ENCODE peak calls at places on chromosome 9, in four cellular contexts. F is fibroblast of lung, Q is Calu3, Z is heart left ventricle. U is an unnamed sample.
A peak's percentile ranks its signal among the peaks of the same experiment; 100 is the strongest.

GRCh38 chr9:10785255-10785654 is 172.5 kb upstream of the PTPRD start:
- DNase-seq in Q (no peak), F (no peak), Z (no peak), U (no peak)

GRCh38 chr9:18459958-18460584 is 13.9 kb upstream of the ADAMTSL1 start:
- DNase-seq in Z (no peak), F (peak; percentile 90), Q (no peak), U (no peak)

GRCh38 chr9:104108315-104108714 is 14.2 kb downstream of the SMC2 start:
- DNase-seq in F (no peak), Q (no peak), Z (no peak), U (no peak)

GRCh38 chr9:84177397-84177796 is 163.2 kb downstream of the SLC28A3 start:
- DNase-seq in Z (no peak), Q (no peak), F (no peak), U (no peak)

GRCh38 chr9:18386091-18386490 is 87.9 kb upstream of the ADAMTSL1 start:
- DNase-seq in F (no peak), Q (no peak), Z (no peak), U (no peak)

GRCh38 chr9:115195889-115196288 is 77.9 kb upstream of the TNC start:
- DNase-seq in Q (no peak), Z (no peak), F (peak; percentile 47), U (no peak)

GRCh38 chr9:134396258-134396742 is 70.0 kb downstream of the RXRA start:
- DNase-seq in F (no peak), Q (no peak), Z (no peak), U (no peak)

GRCh38 chr9:122816163-122816867 is 12.1 kb downstream of the PDCL start:
- DNase-seq in Z (peak; percentile 62), Q (no peak), F (no peak), U (no peak)

GRCh38 chr9:34139477-34140146 is 13.1 kb upstream of the DCAF12 start:
- DNase-seq in Q (peak; percentile 28), Z (peak; percentile 74), F (peak; percentile 95), U (no peak)

GRCh38 chr9:29160763-29161353 is 1587.6 kb upstream of the C9orf72 start:
- DNase-seq in F (no peak), Z (no peak), Q (no peak), U (no peak)

GRCh38 chr9:135084881-135085760 is 2.3 kb upstream of the OLFM1 start:
- DNase-seq in Q (no peak), F (no peak), Z (no peak), U (no peak)

GRCh38 chr9:128005938-128006337 is 25.1 kb upstream of the EEIG1 start:
- DNase-seq in F (no peak), Q (no peak), Z (peak; percentile 62), U (no peak)

GRCh38 chr9:114221706-114222465 is 66.5 kb downstream of the COL27A1 start:
- DNase-seq in Q (no peak), F (no peak), Z (no peak), U (no peak)

GRCh38 chr9:13911473-13911872 is 402.5 kb downstream of the NFIB start:
- DNase-seq in Q (no peak), F (no peak), Z (no peak), U (no peak)

GRCh38 chr9:127035948-127036347 is 86.5 kb downstream of the ANGPTL2 start:
- DNase-seq in F (peak; percentile 74), Q (no peak), Z (peak; percentile 60), U (no peak)

GRCh38 chr9:16921855-16922254 is 51.4 kb upstream of the BNC2 start:
- DNase-seq in Z (no peak), F (peak; percentile 24), Q (no peak), U (no peak)

GRCh38 chr9:136711751-136712689 is at the start of gene DIPK1B:
- DNase-seq in Q (no peak), Z (no peak), F (no peak), U (no peak)

GRCh38 chr9:91844170-91844569 is 105.9 kb downstream of the ROR2 start:
- DNase-seq in Q (no peak), F (no peak), Z (peak; percentile 25), U (no peak)

GRCh38 chr9:93675336-93676150 is 99.2 kb downstream of the PHF2 start:
- DNase-seq in Q (no peak), F (no peak), Z (peak; percentile 6), U (no peak)

GRCh38 chr9:99607852-99608448 is 213.7 kb upstream of the NR4A3 start:
- DNase-seq in Z (no peak), F (peak; percentile 5), Q (no peak), U (no peak)

DNA sequence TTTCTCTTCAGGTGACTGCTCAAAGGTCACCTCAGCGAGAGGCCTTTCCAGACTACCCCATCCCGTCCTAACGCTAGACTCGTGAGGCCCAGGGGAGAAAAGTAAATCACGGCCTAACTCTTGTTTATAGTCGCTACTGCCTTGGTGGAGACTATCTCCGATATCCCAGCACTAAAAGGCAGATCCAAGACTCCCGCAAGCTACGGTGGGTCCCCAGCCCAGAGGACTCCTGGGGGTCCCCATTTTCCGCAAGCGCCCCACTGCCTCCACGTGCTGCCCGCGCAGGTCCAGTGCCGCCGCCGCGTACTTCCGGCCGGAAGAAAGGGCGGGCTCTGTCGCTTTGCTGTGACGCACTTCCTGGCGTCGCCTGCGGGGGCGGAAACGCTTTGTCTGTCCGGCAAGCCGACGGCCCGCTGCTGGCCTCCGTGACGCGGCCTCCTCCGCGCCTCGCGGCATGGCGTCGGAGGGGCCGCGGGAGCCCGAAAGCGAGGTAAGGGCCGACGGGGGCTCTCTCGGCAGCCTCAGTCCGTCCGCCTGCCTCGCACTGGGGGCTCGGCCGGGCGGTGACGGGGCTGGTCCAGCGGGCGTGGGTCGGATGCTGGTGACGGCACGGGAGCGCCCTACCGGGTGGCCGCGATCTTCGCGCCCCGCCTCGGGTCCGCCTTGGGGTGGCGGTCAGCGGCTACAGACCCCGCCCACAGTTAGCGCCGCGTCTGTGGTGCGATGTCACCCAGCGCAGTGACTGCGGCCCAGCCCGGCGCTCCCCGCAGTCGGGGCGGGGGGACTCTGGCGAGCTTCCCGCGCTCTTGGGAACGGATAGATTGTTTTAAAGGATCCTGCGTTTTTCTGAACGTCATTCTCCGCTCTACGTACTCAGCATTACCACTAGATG is at the start of gene SECISBP2:
- DNase-seq in F (peak; percentile 99), Z (peak; percentile 96), Q (peak; percentile 93), U (peak; percentile 83)
- TF ChIP-seq CTCF in F (peak; percentile 74), Z (peak; percentile 69), Q (peak; percentile 38), U (peak; percentile 63)

GRCh38 chr9:71628247-71628646 is 140.1 kb downstream of the CEMIP2 start:
- DNase-seq in F (peak; percentile 30), Q (no peak), Z (no peak), U (no peak)
- TF ChIP-seq CTCF in F (peak; percentile 36), Q (no peak), Z (peak; percentile 27), U (no peak)

GRCh38 chr9:125470767-125471580 is 209.3 kb downstream of the GAPVD1 start:
- DNase-seq in F (no peak), Z (no peak), Q (no peak), U (no peak)

GRCh38 chr9:125476645-125477044 is 215.0 kb downstream of the GAPVD1 start:
- DNase-seq in F (no peak), Q (peak; percentile 10), Z (no peak), U (no peak)

GRCh38 chr9:125475385-125475784 is 213.8 kb downstream of the GAPVD1 start:
- DNase-seq in F (no peak), Z (no peak), Q (no peak), U (no peak)

GRCh38 chr9:125472562-125472925 is 210.9 kb downstream of the GAPVD1 start:
- DNase-seq in F (peak; percentile 80), Q (no peak), Z (no peak), U (no peak)

GRCh38 chr9:125472926-125473701 is 211.5 kb downstream of the GAPVD1 start:
- DNase-seq in Z (peak; percentile 41), Q (no peak), F (peak; percentile 97), U (no peak)
- TF ChIP-seq CTCF in Z (no peak), Q (no peak), F (peak; percentile 42), U (no peak)

DNA sequence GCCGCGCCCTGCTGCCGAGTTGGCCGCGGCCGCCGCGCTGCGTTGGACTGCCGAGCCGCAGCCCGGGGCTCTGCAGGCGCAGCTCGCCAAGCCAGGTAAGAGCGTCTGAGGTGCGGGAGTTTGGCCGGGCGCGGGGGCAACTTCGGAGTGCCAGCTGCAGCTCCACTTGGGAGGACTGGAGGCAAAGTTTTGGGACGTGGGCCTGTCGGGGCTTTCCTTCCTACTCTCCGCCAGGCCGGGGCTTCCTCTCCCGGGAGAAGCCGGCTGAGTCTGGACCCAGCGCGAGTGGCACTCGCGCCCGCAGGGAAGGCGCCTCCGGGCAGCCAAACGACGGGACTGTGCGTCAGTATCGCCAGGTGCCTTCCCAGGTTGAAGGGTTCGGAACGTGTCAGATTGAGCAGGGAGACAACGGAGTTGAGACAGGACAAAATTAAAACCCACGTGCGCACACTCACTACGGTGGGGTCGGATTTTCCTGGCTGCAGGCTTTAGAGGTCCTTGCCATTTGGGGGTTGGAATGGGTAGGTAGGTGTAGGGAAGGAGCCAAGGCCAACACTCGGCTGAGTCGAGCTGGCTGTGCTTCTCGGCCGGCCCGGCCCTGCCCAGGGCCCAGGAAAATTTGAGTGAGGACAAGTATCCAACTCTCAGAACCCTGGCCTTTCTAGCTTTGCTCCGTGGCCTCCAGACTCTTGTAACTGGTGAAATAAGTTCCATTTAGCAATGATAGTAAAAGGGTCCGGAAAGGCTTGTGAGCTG is 1.1 kb downstream of the DMRT3 start:
- DNase-seq in Z (no peak), F (no peak), Q (no peak), U (no peak)
- TF ChIP-seq CTCF in Z (no peak), F (no peak), Q (no peak), U (no peak)

GRCh38 chr9:37364751-37365360 is 57.6 kb upstream of the GRHPR start:
- DNase-seq in Z (no peak), Q (no peak), F (no peak), U (no peak)
- TF ChIP-seq CTCF in Z (no peak), Q (no peak), F (no peak), U (no peak)

GRCh38 chr9:346114-346513 is 131.4 kb downstream of the DOCK8 start:
- DNase-seq in Q (no peak), F (no peak), Z (no peak), U (no peak)
- TF ChIP-seq CTCF in Q (no peak), F (no peak), Z (no peak), U (no peak)

GRCh38 chr9:105157178-105157583 is 87.3 kb upstream of the SLC44A1 start:
- DNase-seq in Q (peak; percentile 28), Z (peak; percentile 46), F (peak; percentile 89), U (no peak)
- TF ChIP-seq CTCF in Q (peak; percentile 15), Z (peak; percentile 50), F (peak; percentile 39), U (peak; percentile 31)

U was measured in thoracic aorta.